ENCODE peak calls at places on chromosomes 7 and 10, in six cellular contexts. S is HepG2, T is dorsolateral prefrontal cortex, E is HCT116, B is MM.1S, V is RWPE1. G is an unnamed sample.

GRCh38 chr10:13189946-13190345 is 28.6 kb downstream of the MCM10 start:
- DNase-seq in S (no peak), T (no peak), E (no peak), B (no peak), V (no peak), G (no peak)

GRCh38 chr7:142812437-142813215 is 41.9 kb downstream of the PRSS2 start:
- DNase-seq in S (no peak), T (no peak), E (no peak), B (no peak), V (no peak), G (no peak)

GRCh38 chr7:19118896-19119301 is 1.5 kb upstream of the TWIST1 start:
- DNase-seq in S (no peak), T (no peak), E (no peak), B (no peak), V (no peak), G (no peak)

GRCh38 chr7:129210256-129210988 is 14.4 kb upstream of the AHCYL2 start:
- DNase-seq in S (peak), T (no peak), E (no peak), B (peak), V (peak), G (peak)

GRCh38 chr10:93138113-93138870 is 64.6 kb downstream of the CYP26A1 start:
- DNase-seq in S (no peak), T (no peak), E (no peak), B (no peak), V (peak), G (no peak)

GRCh38 chr10:118383063-118383689 is 41.1 kb upstream of the FAM204A start:
- DNase-seq in S (no peak), T (no peak), E (no peak), B (no peak), V (no peak), G (no peak)

GRCh38 chr10:69451209-69451783 is at the start of gene TSPAN15:
- DNase-seq in S (peak), T (peak), E (peak), B (peak), V (peak), G (peak)

GRCh38 chr7:151086802-151087246 is 549 bp downstream of the AGAP3 start:
- DNase-seq in S (no peak), T (no peak), E (no peak), B (peak), V (no peak), G (peak)

GRCh38 chr7:120303105-120303504 is 30.1 kb downstream of the KCND2 start:
- DNase-seq in S (no peak), T (no peak), E (no peak), B (no peak), V (no peak), G (no peak)

GRCh38 chr7:92705831-92706230 is 115.6 kb upstream of the FAM133B start:
- DNase-seq in S (no peak), T (no peak), E (no peak), B (no peak), V (no peak), G (no peak)

GRCh38 chr7:30175171-30175570 is 40.4 kb downstream of the MTURN start:
- DNase-seq in S (no peak), T (no peak), E (no peak), B (no peak), V (no peak), G (no peak)

GRCh38 chr7:17690030-17690429 is 250.3 kb downstream of the SNX13 start:
- DNase-seq in S (no peak), T (no peak), E (no peak), B (peak), V (peak), G (no peak)

GRCh38 chr7:25952277-25953057 is 199.5 kb upstream of the NFE2L3 start:
- DNase-seq in S (peak), T (no peak), E (no peak), B (no peak), V (no peak), G (no peak)

GRCh38 chr10:116536810-116537209 is 8.9 kb upstream of the PNLIP start:
- DNase-seq in S (no peak), T (no peak), E (no peak), B (no peak), V (peak), G (no peak)

GRCh38 chr7:70354409-70355169 is 756.3 kb downstream of the AUTS2 start:
- DNase-seq in S (no peak), T (no peak), E (no peak), B (no peak), V (no peak), G (no peak)

GRCh38 chr10:110918633-110919348 is at the start of gene BBIP1:
- DNase-seq in S (peak), T (peak), E (peak), B (peak), V (peak), G (peak)

GRCh38 chr7:98303176-98303865 is 21.8 kb downstream of the BRI3 start:
- DNase-seq in S (no peak), T (no peak), E (no peak), B (no peak), V (no peak), G (no peak)

GRCh38 chr7:85583225-85583672 is 396.4 kb upstream of the SEMA3D start:
- DNase-seq in S (no peak), T (no peak), E (no peak), B (no peak), V (no peak), G (no peak)

GRCh38 chr10:110425684-110426293 is 71.9 kb upstream of the DUSP5 start:
- DNase-seq in S (peak), T (no peak), E (no peak), B (no peak), V (no peak), G (no peak)

GRCh38 chr7:141184532-141185190 is 110.8 kb downstream of the TMEM178B start:
- DNase-seq in S (no peak), T (no peak), E (no peak), B (no peak), V (no peak), G (no peak)

GRCh38 chr10:6300106-6300783 is 97.5 kb downstream of the PFKFB3 start:
- DNase-seq in S (no peak), T (no peak), E (no peak), B (peak), V (no peak), G (no peak)

GRCh38 chr10:118485641-118486040 is 109.8 kb downstream of the PRLHR start:
- DNase-seq in S (no peak), T (no peak), E (no peak), B (no peak), V (no peak), G (no peak)

GRCh38 chr7:122515404-122515803 is 183.5 kb downstream of the RNF133 start:
- DNase-seq in S (peak), T (no peak), E (no peak), B (peak), V (no peak), G (no peak)

GRCh38 chr10:91883549-91884542 is 25.4 kb downstream of the FGFBP3 start:
- DNase-seq in S (peak), T (no peak), E (no peak), B (no peak), V (no peak), G (peak)

GRCh38 chr10:70715853-70716795 is 43.8 kb downstream of the ADAMTS14 start:
- DNase-seq in S (peak), T (no peak), E (peak), B (no peak), V (peak), G (no peak)

GRCh38 chr7:122143376-122143750 is 686 bp downstream of the AASS start:
- DNase-seq in S (no peak), T (no peak), E (no peak), B (peak), V (no peak), G (no peak)

GRCh38 chr7:1512781-1513656 is 8.8 kb upstream of the INTS1 start:
- DNase-seq in S (no peak), T (peak), E (peak), B (peak), V (peak), G (peak)

GRCh38 chr10:15695852-15696251 is 23.9 kb downstream of the ITGA8 start:
- DNase-seq in S (no peak), T (no peak), E (no peak), B (no peak), V (no peak), G (no peak)

GRCh38 chr7:104482362-104483042 is 154.1 kb downstream of the LHFPL3 start:
- DNase-seq in S (no peak), T (no peak), E (no peak), B (peak), V (no peak), G (no peak)

GRCh38 chr7:51242007-51242691 is 74.5 kb downstream of the COBL start:
- DNase-seq in S (no peak), T (no peak), E (no peak), B (no peak), V (no peak), G (peak)

GRCh38 chr7:4797858-4798705 is 22.7 kb downstream of the AP5Z1 start:
- DNase-seq in S (peak), T (no peak), E (peak), B (peak), V (peak), G (no peak)

GRCh38 chr7:33893377-33893776 is 12.0 kb upstream of the BMPER start:
- DNase-seq in S (no peak), T (no peak), E (no peak), B (no peak), V (no peak), G (no peak)

GRCh38 chr7:53541467-53541866 is 506.0 kb downstream of the POM121L12 start:
- DNase-seq in S (no peak), T (no peak), E (no peak), B (no peak), V (no peak), G (no peak)

GRCh38 chr7:102412548-102412947 is 16.4 kb downstream of the PRKRIP1 start:
- DNase-seq in S (no peak), T (no peak), E (no peak), B (peak), V (peak), G (no peak)

GRCh38 chr7:30403477-30403876 is 75.1 kb downstream of the NOD1 start:
- DNase-seq in S (no peak), T (no peak), E (no peak), B (no peak), V (peak), G (no peak)

GRCh38 chr10:59512951-59513350 is 150.6 kb upstream of the FAM13C start:
- DNase-seq in S (no peak), T (no peak), E (no peak), B (no peak), V (no peak), G (no peak)

GRCh38 chr7:139855498-139856270 is 26.6 kb downstream of the TBXAS1 start:
- DNase-seq in S (no peak), T (no peak), E (no peak), B (peak), V (no peak), G (peak)

GRCh38 chr10:80357000-80357803 is 621 bp downstream of the DYDC2 start:
- DNase-seq in S (no peak), T (no peak), E (no peak), B (no peak), V (no peak), G (no peak)

GRCh38 chr7:155644178-155644970 is at the start of gene RBM33:
- DNase-seq in S (peak), T (peak), E (peak), B (peak), V (peak), G (peak)
- TF ChIP-seq CTCF in S (peak), T (no peak), E (no peak), B (no peak), V (no peak), G (no peak)

GRCh38 chr7:66905689-66906088 is 15.3 kb upstream of the TMEM248 start:
- DNase-seq in S (no peak), T (no peak), E (no peak), B (no peak), V (no peak), G (no peak)
- TF ChIP-seq CTCF in S (peak), T (no peak), E (peak), B (peak), V (no peak), G (no peak)

GRCh38 chr7:97075928-97076327 is 41.6 kb upstream of the SDHAF3 start:
- DNase-seq in S (peak), T (no peak), E (peak), B (no peak), V (no peak), G (no peak)

GRCh38 chr7:97078023-97078988 is 39.2 kb upstream of the SDHAF3 start:
- DNase-seq in S (no peak), T (no peak), E (no peak), B (peak), V (no peak), G (no peak)

GRCh38 chr7:97081901-97082300 is 35.6 kb upstream of the SDHAF3 start:
- DNase-seq in S (no peak), T (no peak), E (no peak), B (no peak), V (no peak), G (no peak)

GRCh38 chr7:97079300-97079699 is 38.2 kb upstream of the SDHAF3 start:
- DNase-seq in S (no peak), T (no peak), E (no peak), B (no peak), V (no peak), G (no peak)
- TF ChIP-seq CTCF in S (no peak), T (no peak), E (no peak), B (no peak), V (no peak), G (no peak)

DNA sequence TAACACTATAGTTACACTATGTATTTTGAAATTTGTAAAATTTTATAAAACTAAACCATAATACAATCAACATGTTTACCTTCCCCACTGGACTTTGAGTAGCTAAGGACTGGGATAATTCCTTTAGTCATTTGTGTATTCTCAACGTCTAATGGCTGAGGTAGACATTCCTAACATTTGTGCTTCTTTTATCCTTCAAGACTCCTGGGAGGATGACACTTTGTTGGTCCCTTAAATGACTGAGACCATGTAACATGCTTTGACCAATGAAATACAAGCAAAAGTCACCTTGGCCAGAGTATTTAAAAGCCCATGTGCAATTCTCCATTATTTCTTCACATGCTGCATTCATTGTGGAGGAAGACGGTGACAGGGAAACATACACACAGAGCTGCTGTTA is 18.5 kb downstream of the RAPGEF5 start:
- DNase-seq in S (no peak), T (no peak), E (no peak), B (no peak), V (no peak), G (no peak)
- TF ChIP-seq CTCF in S (no peak), T (no peak), E (no peak), B (no peak), V (no peak), G (no peak)

GRCh38 chr10:131242007-131242406 is 69.5 kb downstream of the TCERG1L start:
- DNase-seq in S (peak), T (peak), E (peak), B (no peak), V (no peak), G (no peak)
- TF ChIP-seq CTCF in S (peak), T (no peak), E (peak), B (peak), V (no peak), G (no peak)

DNA sequence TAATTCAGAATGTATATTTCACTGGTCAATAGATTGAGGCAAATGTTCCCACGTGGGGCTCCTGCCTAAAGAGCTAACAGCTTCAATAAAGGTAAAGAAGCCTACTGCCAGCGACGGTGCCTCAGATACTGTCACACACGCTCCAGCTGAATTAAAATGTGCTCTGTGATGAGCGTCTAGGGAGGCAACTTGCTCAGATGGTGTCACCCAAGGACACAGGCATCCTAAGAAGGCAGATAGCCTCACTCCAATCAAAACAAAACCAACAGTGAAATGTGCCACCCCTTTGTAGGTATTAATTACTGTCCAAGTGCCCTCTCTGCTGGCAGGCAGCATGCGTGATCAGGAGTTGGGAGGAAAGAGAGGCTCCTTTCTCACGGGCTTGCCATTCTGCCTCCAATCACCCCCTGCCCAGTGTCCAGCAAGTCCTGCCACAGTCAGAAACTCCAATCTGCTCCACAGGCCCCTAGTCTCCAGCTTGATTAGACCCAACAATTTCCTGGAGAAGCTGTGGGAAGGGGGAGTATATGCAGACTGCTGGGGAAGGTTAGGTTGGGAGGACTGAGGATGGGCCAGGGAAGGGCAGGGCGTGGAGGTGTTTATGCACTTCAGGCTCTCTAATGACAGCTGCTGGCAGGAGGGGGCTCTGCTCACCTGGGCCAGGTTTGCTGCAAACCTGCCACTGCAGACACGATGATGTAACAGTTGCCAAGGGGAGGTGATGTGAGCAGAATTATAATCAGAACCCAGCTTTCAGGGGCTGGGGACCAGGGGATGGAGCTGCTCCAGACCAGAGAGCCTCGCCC is 297.9 kb downstream of the GRID1 start:
- DNase-seq in S (no peak), T (no peak), E (no peak), B (no peak), V (no peak), G (peak)
- TF ChIP-seq CTCF in S (peak), T (no peak), E (no peak), B (no peak), V (no peak), G (no peak)

GRCh38 chr7:108973075-108973474 is 403.4 kb downstream of the DNAJB9 start:
- DNase-seq in S (no peak), T (no peak), E (peak), B (no peak), V (no peak), G (no peak)
- TF ChIP-seq CTCF in S (peak), T (peak), E (peak), B (peak), V (no peak), G (no peak)